ENCODE peak calls at places on chromosomes 7 and 10, in six cellular contexts. One of them, this sample, is unnamed.

GRCh38 chr7:79317728-79318127 is 135.7 kb downstream of the MAGI2 start:
- DNase-seq in fibroblast of pulmonary artery: peak
- DNase-seq in right lobe of liver: no peak
- DNase-seq in mucosa of descending colon: no peak
- DNase-seq in ovary: no peak
- DNase-seq in lower lobe of right lung: no peak
- DNase-seq in this sample: peak

GRCh38 chr10:31709028-31709427 is 219.6 kb downstream of the ARHGAP12 start:
- DNase-seq in fibroblast of pulmonary artery: no peak
- DNase-seq in right lobe of liver: no peak
- DNase-seq in mucosa of descending colon: no peak
- DNase-seq in ovary: no peak
- DNase-seq in lower lobe of right lung: no peak
- DNase-seq in this sample: no peak

GRCh38 chr10:121736315-121737002 is 138.2 kb upstream of the FGFR2 start:
- DNase-seq in fibroblast of pulmonary artery: peak
- DNase-seq in right lobe of liver: no peak
- DNase-seq in mucosa of descending colon: no peak
- DNase-seq in ovary: no peak
- DNase-seq in lower lobe of right lung: no peak
- DNase-seq in this sample: no peak

GRCh38 chr7:73429218-73429617 is 4.4 kb upstream of the FZD9 start:
- DNase-seq in fibroblast of pulmonary artery: peak
- DNase-seq in right lobe of liver: no peak
- DNase-seq in mucosa of descending colon: no peak
- DNase-seq in ovary: no peak
- DNase-seq in lower lobe of right lung: no peak
- DNase-seq in this sample: peak

GRCh38 chr7:39621261-39621660 is 2.1 kb upstream of the RALA start:
- DNase-seq in fibroblast of pulmonary artery: peak
- DNase-seq in right lobe of liver: no peak
- DNase-seq in mucosa of descending colon: no peak
- DNase-seq in ovary: no peak
- DNase-seq in lower lobe of right lung: no peak
- DNase-seq in this sample: peak

GRCh38 chr10:58570307-58570723 is 57.6 kb downstream of the BICC1 start:
- DNase-seq in fibroblast of pulmonary artery: no peak
- DNase-seq in right lobe of liver: no peak
- DNase-seq in mucosa of descending colon: no peak
- DNase-seq in ovary: no peak
- DNase-seq in lower lobe of right lung: no peak
- DNase-seq in this sample: peak

GRCh38 chr10:101986277-101986971 is 69.5 kb downstream of the ARMH3 start:
- DNase-seq in fibroblast of pulmonary artery: peak
- DNase-seq in right lobe of liver: peak
- DNase-seq in mucosa of descending colon: no peak
- DNase-seq in ovary: peak
- DNase-seq in lower lobe of right lung: peak
- DNase-seq in this sample: no peak

GRCh38 chr7:261341-262250 is 28.4 kb upstream of the FOXL3 start:
- DNase-seq in fibroblast of pulmonary artery: no peak
- DNase-seq in right lobe of liver: no peak
- DNase-seq in mucosa of descending colon: peak
- DNase-seq in ovary: no peak
- DNase-seq in lower lobe of right lung: peak
- DNase-seq in this sample: no peak

GRCh38 chr7:4749798-4750197 is 25.6 kb upstream of the AP5Z1 start:
- DNase-seq in fibroblast of pulmonary artery: no peak
- DNase-seq in right lobe of liver: no peak
- DNase-seq in mucosa of descending colon: no peak
- DNase-seq in ovary: no peak
- DNase-seq in lower lobe of right lung: no peak
- DNase-seq in this sample: no peak

GRCh38 chr7:128093606-128094005 is 62.4 kb upstream of the LRRC4 start:
- DNase-seq in fibroblast of pulmonary artery: no peak
- DNase-seq in right lobe of liver: no peak
- DNase-seq in mucosa of descending colon: no peak
- DNase-seq in ovary: no peak
- DNase-seq in lower lobe of right lung: no peak
- DNase-seq in this sample: no peak

GRCh38 chr10:33234779-33235178 is 99.7 kb downstream of the NRP1 start:
- DNase-seq in fibroblast of pulmonary artery: no peak
- DNase-seq in right lobe of liver: no peak
- DNase-seq in mucosa of descending colon: no peak
- DNase-seq in ovary: no peak
- DNase-seq in lower lobe of right lung: no peak
- DNase-seq in this sample: peak

GRCh38 chr10:47192273-47192672 is 107.7 kb upstream of the GDF10 start:
- DNase-seq in fibroblast of pulmonary artery: no peak
- DNase-seq in right lobe of liver: no peak
- DNase-seq in mucosa of descending colon: peak
- DNase-seq in ovary: no peak
- DNase-seq in lower lobe of right lung: no peak
- DNase-seq in this sample: no peak

GRCh38 chr7:29885626-29886025 is 79.3 kb downstream of the WIPF3 start:
- DNase-seq in fibroblast of pulmonary artery: no peak
- DNase-seq in right lobe of liver: no peak
- DNase-seq in mucosa of descending colon: no peak
- DNase-seq in ovary: no peak
- DNase-seq in lower lobe of right lung: no peak
- DNase-seq in this sample: no peak

GRCh38 chr10:109126016-109126415 is 797.3 kb downstream of the XPNPEP1 start:
- DNase-seq in fibroblast of pulmonary artery: no peak
- DNase-seq in right lobe of liver: no peak
- DNase-seq in mucosa of descending colon: no peak
- DNase-seq in ovary: no peak
- DNase-seq in lower lobe of right lung: no peak
- DNase-seq in this sample: peak

GRCh38 chr7:105776068-105776790 is 100.2 kb downstream of the ATXN7L1 start:
- DNase-seq in fibroblast of pulmonary artery: peak
- DNase-seq in right lobe of liver: no peak
- DNase-seq in mucosa of descending colon: no peak
- DNase-seq in ovary: peak
- DNase-seq in lower lobe of right lung: no peak
- DNase-seq in this sample: peak

GRCh38 chr7:130387628-130388403 is 7.5 kb downstream of the CPA1 start:
- DNase-seq in fibroblast of pulmonary artery: no peak
- DNase-seq in right lobe of liver: no peak
- DNase-seq in mucosa of descending colon: no peak
- DNase-seq in ovary: no peak
- DNase-seq in lower lobe of right lung: no peak
- DNase-seq in this sample: peak

GRCh38 chr10:103079946-103080345 is 113.1 kb downstream of the NT5C2 start:
- DNase-seq in fibroblast of pulmonary artery: no peak
- DNase-seq in right lobe of liver: no peak
- DNase-seq in mucosa of descending colon: no peak
- DNase-seq in ovary: no peak
- DNase-seq in lower lobe of right lung: no peak
- DNase-seq in this sample: no peak

GRCh38 chr10:48943096-48943495 is 3.5 kb upstream of the LRRC18 start:
- DNase-seq in fibroblast of pulmonary artery: no peak
- DNase-seq in right lobe of liver: no peak
- DNase-seq in mucosa of descending colon: no peak
- DNase-seq in ovary: no peak
- DNase-seq in lower lobe of right lung: no peak
- DNase-seq in this sample: no peak

GRCh38 chr7:51325937-51326336 is 9.3 kb upstream of the COBL start:
- DNase-seq in fibroblast of pulmonary artery: no peak
- DNase-seq in right lobe of liver: no peak
- DNase-seq in mucosa of descending colon: no peak
- DNase-seq in ovary: no peak
- DNase-seq in lower lobe of right lung: no peak
- DNase-seq in this sample: peak

GRCh38 chr7:110204527-110204926 is 886.4 kb upstream of the LRRN3 start:
- DNase-seq in fibroblast of pulmonary artery: no peak
- DNase-seq in right lobe of liver: no peak
- DNase-seq in mucosa of descending colon: no peak
- DNase-seq in ovary: no peak
- DNase-seq in lower lobe of right lung: no peak
- DNase-seq in this sample: no peak

GRCh38 chr10:86377797-86378146 is 11.2 kb upstream of the GRID1 start:
- DNase-seq in fibroblast of pulmonary artery: no peak
- DNase-seq in right lobe of liver: no peak
- DNase-seq in mucosa of descending colon: no peak
- DNase-seq in ovary: no peak
- DNase-seq in lower lobe of right lung: no peak
- DNase-seq in this sample: no peak

GRCh38 chr7:21128418-21128817 is 299.5 kb upstream of the SP4 start:
- DNase-seq in fibroblast of pulmonary artery: no peak
- DNase-seq in right lobe of liver: no peak
- DNase-seq in mucosa of descending colon: no peak
- DNase-seq in ovary: no peak
- DNase-seq in lower lobe of right lung: no peak
- DNase-seq in this sample: no peak

GRCh38 chr10:129602938-129603520 is 136.0 kb downstream of the MGMT start:
- DNase-seq in fibroblast of pulmonary artery: no peak
- DNase-seq in right lobe of liver: no peak
- DNase-seq in mucosa of descending colon: no peak
- DNase-seq in ovary: no peak
- DNase-seq in lower lobe of right lung: no peak
- DNase-seq in this sample: no peak

GRCh38 chr7:91228927-91229326 is 35.3 kb upstream of the FZD1 start:
- DNase-seq in fibroblast of pulmonary artery: no peak
- DNase-seq in right lobe of liver: no peak
- DNase-seq in mucosa of descending colon: no peak
- DNase-seq in ovary: no peak
- DNase-seq in lower lobe of right lung: no peak
- DNase-seq in this sample: peak

GRCh38 chr10:76435154-76435553 is 1003.7 kb downstream of the LRMDA start:
- DNase-seq in fibroblast of pulmonary artery: no peak
- DNase-seq in right lobe of liver: no peak
- DNase-seq in mucosa of descending colon: no peak
- DNase-seq in ovary: no peak
- DNase-seq in lower lobe of right lung: no peak
- DNase-seq in this sample: no peak

GRCh38 chr7:80807166-80807900 is 111.5 kb downstream of the SEMA3C start:
- DNase-seq in fibroblast of pulmonary artery: no peak
- DNase-seq in right lobe of liver: no peak
- DNase-seq in mucosa of descending colon: no peak
- DNase-seq in ovary: no peak
- DNase-seq in lower lobe of right lung: no peak
- DNase-seq in this sample: peak

DNA sequence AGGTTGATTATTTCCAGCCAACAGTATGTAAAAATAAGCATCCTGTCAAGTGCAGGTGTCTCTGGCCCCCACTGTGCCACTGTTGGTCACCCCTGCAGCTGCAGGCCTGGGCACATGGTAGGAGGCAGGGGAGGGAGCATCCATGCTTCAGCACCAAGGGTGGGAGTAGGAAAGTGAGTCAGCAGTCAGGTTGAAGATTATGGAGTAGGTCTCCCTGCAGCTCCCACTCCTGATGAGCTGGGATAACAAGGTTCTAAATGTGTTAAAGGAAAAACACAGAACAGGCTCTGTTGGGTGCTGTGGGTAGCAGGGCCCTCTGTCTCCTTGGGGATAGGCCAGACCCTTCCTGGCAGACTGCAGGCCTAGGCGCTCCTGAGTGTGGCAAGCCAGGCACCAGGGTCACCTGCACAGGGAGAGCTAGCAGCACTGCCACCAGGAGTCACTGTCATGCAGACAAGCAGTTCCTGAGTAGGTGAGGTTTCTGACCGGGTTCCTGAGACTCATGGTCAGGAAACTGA is 59.3 kb downstream of the NUDCD3 start:
- DNase-seq in fibroblast of pulmonary artery: no peak
- DNase-seq in right lobe of liver: no peak
- DNase-seq in mucosa of descending colon: no peak
- DNase-seq in ovary: no peak
- DNase-seq in lower lobe of right lung: no peak
- DNase-seq in this sample: no peak
- TF ChIP-seq CTCF in fibroblast of pulmonary artery: no peak
- TF ChIP-seq CTCF in right lobe of liver: peak
- TF ChIP-seq CTCF in mucosa of descending colon: no peak
- TF ChIP-seq CTCF in ovary: no peak
- TF ChIP-seq CTCF in lower lobe of right lung: no peak
- TF ChIP-seq CTCF in this sample: no peak

DNA sequence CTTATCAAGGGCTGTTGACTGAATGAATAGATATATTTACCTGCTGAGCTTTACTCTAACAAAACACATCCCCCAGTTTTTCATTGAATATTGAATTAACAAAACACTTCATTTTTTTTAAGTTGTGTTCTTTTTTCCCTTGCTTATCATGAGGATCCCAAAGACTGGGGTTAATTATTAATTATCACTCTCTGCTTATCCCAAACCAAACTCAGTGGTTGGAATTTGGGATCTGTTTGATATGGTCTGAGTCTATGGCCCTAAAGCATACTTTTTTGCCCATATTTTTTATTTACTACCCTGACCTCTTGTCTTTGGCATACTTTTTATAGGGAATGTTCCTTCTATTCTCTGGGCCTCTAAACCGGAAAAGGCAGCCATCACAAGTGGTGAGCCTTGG is 697.1 kb upstream of the GALNT17 start:
- DNase-seq in fibroblast of pulmonary artery: no peak
- DNase-seq in right lobe of liver: no peak
- DNase-seq in mucosa of descending colon: no peak
- DNase-seq in ovary: no peak
- DNase-seq in lower lobe of right lung: no peak
- DNase-seq in this sample: no peak
- H3K4me3 ChIP-seq in fibroblast of pulmonary artery: no peak
- H3K4me3 ChIP-seq in right lobe of liver: no peak
- H3K4me3 ChIP-seq in mucosa of descending colon: no peak
- H3K4me3 ChIP-seq in ovary: no peak
- H3K4me3 ChIP-seq in lower lobe of right lung: no peak
- H3K4me3 ChIP-seq in this sample: no peak

GRCh38 chr10:7218974-7219373 is 191.9 kb downstream of the SFMBT2 start:
- DNase-seq in fibroblast of pulmonary artery: peak
- DNase-seq in right lobe of liver: no peak
- DNase-seq in mucosa of descending colon: no peak
- DNase-seq in ovary: no peak
- DNase-seq in lower lobe of right lung: no peak
- DNase-seq in this sample: peak
- TF ChIP-seq CTCF in fibroblast of pulmonary artery: peak
- TF ChIP-seq CTCF in right lobe of liver: no peak
- TF ChIP-seq CTCF in mucosa of descending colon: no peak
- TF ChIP-seq CTCF in ovary: no peak
- TF ChIP-seq CTCF in lower lobe of right lung: no peak
- TF ChIP-seq CTCF in this sample: peak

DNA sequence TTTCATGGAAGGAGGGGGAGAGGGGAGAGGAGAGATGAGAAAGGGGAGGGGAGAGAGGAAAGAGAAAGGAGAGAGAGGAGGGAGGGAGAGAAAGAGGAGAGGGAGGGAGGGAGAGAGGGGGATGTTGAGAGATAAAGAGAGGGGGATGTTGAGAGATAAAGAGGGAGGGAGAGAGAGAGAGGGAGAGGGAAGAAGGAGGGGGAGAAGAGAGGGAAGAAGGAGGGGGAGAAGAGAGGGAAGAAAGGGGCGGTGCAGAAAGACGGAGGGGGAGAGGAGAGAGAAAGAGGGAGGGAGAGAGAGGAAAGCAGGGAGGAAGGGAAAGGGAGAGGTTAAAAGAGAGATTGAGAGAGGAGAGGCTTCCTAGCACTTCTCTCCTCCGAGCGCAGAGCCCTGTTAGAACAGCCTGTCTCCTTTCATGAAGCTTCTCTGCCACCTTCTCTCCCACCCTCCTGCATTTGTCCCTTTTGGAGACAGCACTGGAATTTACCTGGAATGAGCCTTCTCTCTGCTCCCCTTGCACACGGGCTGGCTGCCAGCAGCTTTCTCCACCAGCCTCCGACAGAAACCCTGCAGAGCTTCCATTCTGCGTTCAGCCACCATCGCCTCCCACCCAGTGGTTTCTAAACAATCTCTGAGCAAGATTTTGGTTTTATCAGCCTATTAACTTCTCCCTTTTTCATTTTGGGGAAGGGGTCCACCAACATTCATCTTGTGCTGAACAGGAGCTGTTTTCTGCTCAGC is 74.0 kb upstream of the CARD11 start:
- DNase-seq in fibroblast of pulmonary artery: no peak
- DNase-seq in right lobe of liver: no peak
- DNase-seq in mucosa of descending colon: no peak
- DNase-seq in ovary: peak
- DNase-seq in lower lobe of right lung: no peak
- DNase-seq in this sample: no peak
- H3K4me3 ChIP-seq in fibroblast of pulmonary artery: no peak
- H3K4me3 ChIP-seq in right lobe of liver: no peak
- H3K4me3 ChIP-seq in mucosa of descending colon: no peak
- H3K4me3 ChIP-seq in ovary: no peak
- H3K4me3 ChIP-seq in lower lobe of right lung: no peak
- H3K4me3 ChIP-seq in this sample: no peak

This sample was measured in fibroblast of mammary gland.